ENCODE peak calls at places on chromosomes 16 and 17, in four cellular contexts. D is GM12878, W is K562, L is HL-60. Q is an unnamed sample.

GRCh38 chr17:50660042-50660886 is 25.6 kb downstream of the ABCC3 start:
- DNase-seq in D (no peak), W (peak), L (peak), Q (no peak)

GRCh38 chr16:1428511-1428910 is 2.4 kb upstream of the PERCC1 start:
- DNase-seq in D (no peak), W (peak), L (peak), Q (peak)

GRCh38 chr17:74731347-74731605 is 5.8 kb upstream of the RAB37 start:
- DNase-seq in D (no peak), W (no peak), L (no peak), Q (no peak)

GRCh38 chr16:58464916-58465731 is 34.8 kb upstream of the NDRG4 start:
- DNase-seq in D (no peak), W (no peak), L (no peak), Q (no peak)

GRCh38 chr17:41773190-41773588 is 13.3 kb downstream of the JUP start:
- DNase-seq in D (no peak), W (no peak), L (no peak), Q (no peak)

GRCh38 chr16:14405611-14406537 is 224.2 kb downstream of the PARN start:
- DNase-seq in D (peak), W (peak), L (no peak), Q (peak)

GRCh38 chr16:74107795-74108610 is 188.6 kb upstream of the PSMD7 start:
- DNase-seq in D (peak), W (peak), L (peak), Q (peak)

GRCh38 chr17:19384723-19385391 is 2.1 kb downstream of the MFAP4 start:
- DNase-seq in D (no peak), W (peak), L (peak), Q (no peak)

GRCh38 chr17:2894782-2895181 is 98.5 kb downstream of the RAP1GAP2 start:
- DNase-seq in D (no peak), W (no peak), L (no peak), Q (no peak)

GRCh38 chr17:4498461-4499397 is at the start of gene SPNS2:
- DNase-seq in D (no peak), W (peak), L (peak), Q (peak)

GRCh38 chr17:68507581-68507980 is 4.6 kb upstream of the PRKAR1A start:
- DNase-seq in D (no peak), W (no peak), L (no peak), Q (no peak)

GRCh38 chr17:78933959-78934568 is 8.9 kb upstream of the TIMP2 start:
- DNase-seq in D (no peak), W (no peak), L (no peak), Q (no peak)

GRCh38 chr17:30556374-30557332 is 79.4 kb downstream of the GOSR1 start:
- DNase-seq in D (no peak), W (no peak), L (no peak), Q (no peak)

GRCh38 chr17:32536736-32537646 is 50.2 kb downstream of the CDK5R1 start:
- DNase-seq in D (no peak), W (no peak), L (no peak), Q (no peak)

GRCh38 chr16:54927125-54928015 is 3.3 kb upstream of the IRX5 start:
- DNase-seq in D (no peak), W (no peak), L (no peak), Q (no peak)

GRCh38 chr17:73826181-73826871 is 182.1 kb upstream of the SDK2 start:
- DNase-seq in D (no peak), W (no peak), L (no peak), Q (no peak)

GRCh38 chr17:68424188-68424587 is 33.1 kb downstream of the WIPI1 start:
- DNase-seq in D (no peak), W (no peak), L (no peak), Q (no peak)

GRCh38 chr16:68179196-68179795 is 56.6 kb downstream of the ESRP2 start:
- DNase-seq in D (no peak), W (no peak), L (no peak), Q (no peak)

GRCh38 chr16:23642246-23642774 is 1.0 kb downstream of the DCTN5 start:
- DNase-seq in D (no peak), W (no peak), L (no peak), Q (no peak)

GRCh38 chr16:1523581-1524245 is 9.8 kb upstream of the TMEM204 start:
- DNase-seq in D (no peak), W (no peak), L (no peak), Q (no peak)

GRCh38 chr17:46003907-46004748 is 5.1 kb downstream of the STH start:
- DNase-seq in D (no peak), W (no peak), L (no peak), Q (no peak)

GRCh38 chr17:65468321-65468720 is 93.1 kb downstream of the AXIN2 start:
- DNase-seq in D (no peak), W (no peak), L (no peak), Q (no peak)

GRCh38 chr17:65474658-65475057 is 86.8 kb downstream of the AXIN2 start:
- DNase-seq in D (no peak), W (peak), L (no peak), Q (no peak)

GRCh38 chr17:65473985-65474384 is 87.5 kb downstream of the AXIN2 start:
- DNase-seq in D (no peak), W (no peak), L (no peak), Q (no peak)

GRCh38 chr17:65473363-65473762 is 88.1 kb downstream of the AXIN2 start:
- DNase-seq in D (no peak), W (no peak), L (no peak), Q (no peak)

DNA sequence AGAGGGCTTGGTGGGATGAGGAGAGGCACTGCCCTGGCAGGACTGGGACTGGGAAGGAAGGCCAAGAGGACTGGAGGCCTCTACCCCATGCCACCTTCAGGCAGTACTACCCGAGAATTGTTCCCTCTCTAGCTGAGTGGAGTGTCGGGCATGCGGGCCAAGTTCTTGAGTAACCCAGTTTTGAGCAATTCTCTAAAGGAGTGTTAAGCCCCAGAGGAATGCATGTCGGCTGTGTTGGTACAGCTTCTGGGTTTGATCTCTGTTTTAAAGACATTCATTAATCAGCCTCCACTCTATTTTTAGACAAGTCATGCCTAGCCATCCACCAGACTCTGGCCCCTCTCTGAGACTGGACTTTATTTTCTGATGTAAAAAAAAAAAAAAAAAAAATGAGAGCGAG is 88.8 kb downstream of the AXIN2 start:
- DNase-seq in D (no peak), W (no peak), L (no peak), Q (no peak)
- TF ChIP-seq POLR2AphosphoS5 in D (no peak), W (no peak), L (no peak), Q (no peak)

DNA sequence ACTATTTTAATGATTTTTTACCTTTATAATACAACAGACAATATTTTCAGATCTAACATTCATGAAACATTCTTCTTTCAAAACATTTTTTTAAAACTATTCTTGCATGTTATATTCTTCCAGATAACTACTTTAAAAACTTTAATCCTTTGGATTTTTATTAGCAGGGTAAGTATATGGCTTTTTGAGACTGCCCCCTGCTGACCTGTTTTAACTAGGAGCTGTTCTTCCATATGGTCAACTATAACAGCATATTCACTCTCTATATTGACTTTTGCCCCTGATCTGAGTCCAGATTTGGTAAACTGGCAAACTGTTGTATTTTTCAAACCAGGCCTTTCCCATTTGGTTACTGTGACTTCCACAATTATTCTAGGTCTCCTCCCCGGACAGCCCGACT is 16.5 kb downstream of the ZNF18 start:
- DNase-seq in D (no peak), W (no peak), L (no peak), Q (no peak)
- TF ChIP-seq SPI1 in D (no peak), W (no peak), L (no peak), Q (no peak)

GRCh38 chr17:17191961-17192381 is 14.2 kb downstream of the PLD6 start:
- DNase-seq in D (no peak), W (no peak), L (no peak), Q (no peak)
- TF ChIP-seq POLR2AphosphoS5 in D (no peak), W (no peak), L (no peak), Q (no peak)

GRCh38 chr16:30148101-30148500 is 25.1 kb upstream of the MAPK3 start:
- DNase-seq in D (no peak), W (no peak), L (no peak), Q (no peak)
- TF ChIP-seq SPI1 in D (no peak), W (no peak), L (no peak), Q (no peak)

GRCh38 chr17:17467720-17468119 is 9.1 kb upstream of the MED9 start:
- DNase-seq in D (no peak), W (no peak), L (no peak), Q (no peak)

GRCh38 chr17:17467021-17467420 is 9.8 kb upstream of the MED9 start:
- DNase-seq in D (no peak), W (no peak), L (no peak), Q (no peak)

GRCh38 chr17:17469996-17470395 is 6.8 kb upstream of the MED9 start:
- DNase-seq in D (no peak), W (no peak), L (no peak), Q (no peak)

GRCh38 chr17:17469358-17469757 is 7.4 kb upstream of the MED9 start:
- DNase-seq in D (no peak), W (no peak), L (no peak), Q (no peak)

GRCh38 chr17:17468217-17469010 is 8.4 kb upstream of the MED9 start:
- DNase-seq in D (no peak), W (no peak), L (no peak), Q (no peak)
- TF ChIP-seq POLR2AphosphoS5 in D (no peak), W (no peak), L (no peak), Q (no peak)

GRCh38 chr17:12865769-12866168 is 76.5 kb downstream of the ARHGAP44 start:
- DNase-seq in D (no peak), W (no peak), L (no peak), Q (no peak)
- TF ChIP-seq SPI1 in D (peak), W (no peak), L (no peak), Q (peak)

GRCh38 chr16:24736758-24737157 is 7.3 kb downstream of the TNRC6A start:
- DNase-seq in D (no peak), W (no peak), L (no peak), Q (no peak)

GRCh38 chr16:24738895-24739294 is 9.4 kb downstream of the TNRC6A start:
- DNase-seq in D (no peak), W (no peak), L (peak), Q (no peak)

GRCh38 chr16:24737916-24738594 is 8.6 kb downstream of the TNRC6A start:
- DNase-seq in D (no peak), W (no peak), L (no peak), Q (no peak)

GRCh38 chr16:24734382-24734781 is 4.9 kb downstream of the TNRC6A start:
- DNase-seq in D (no peak), W (no peak), L (no peak), Q (no peak)

DNA sequence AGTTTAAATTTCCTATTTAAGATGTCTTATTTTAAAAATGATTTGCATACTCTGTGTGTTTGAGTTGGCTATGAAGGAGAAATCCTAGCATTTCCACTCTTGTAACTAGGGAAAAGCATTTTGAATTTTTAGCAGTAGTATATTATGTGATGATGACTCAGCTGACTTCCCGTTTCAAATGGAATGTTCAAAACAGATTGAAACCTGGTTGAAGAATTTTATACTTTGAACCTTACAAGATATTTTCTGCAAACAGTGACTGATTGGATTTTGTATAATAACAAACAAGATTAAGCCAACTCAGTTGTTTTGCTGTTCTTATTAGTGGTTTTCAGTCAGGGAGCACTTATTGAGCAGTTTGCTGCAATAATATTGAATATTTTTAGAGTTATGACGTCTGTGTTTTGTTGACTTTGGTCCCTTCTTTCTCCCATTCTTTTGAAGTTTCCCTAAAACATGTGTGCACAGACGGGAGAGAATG is 8.0 kb downstream of the TNRC6A start:
- DNase-seq in D (no peak), W (no peak), L (no peak), Q (no peak)
- TF ChIP-seq POLR2AphosphoS5 in D (no peak), W (no peak), L (no peak), Q (no peak)